ENCODE peak calls at places on chromosomes 4 and X, in five cellular contexts. H, R, P, I and O are unnamed samples.

GRCh38 chrX:101260435-101260834 is 30.7 kb downstream of the TAF7L start:
- DNase-seq in H (no peak), I (no peak), R (peak), P (no peak), O (no peak)

GRCh38 chr4:182221987-182222386 is 21.2 kb upstream of the TENM3 start:
- DNase-seq in I (no peak), P (no peak), R (no peak), H (no peak), O (no peak)

GRCh38 chr4:84967292-84967651 is 782 bp upstream of the WDFY3 start:
- DNase-seq in H (no peak), P (no peak), I (no peak), R (peak), O (no peak)

GRCh38 chr4:40881851-40882250 is 132.1 kb downstream of the NSUN7 start:
- DNase-seq in P (no peak), I (no peak), H (no peak), R (no peak), O (no peak)

GRCh38 chrX:108537005-108537404 is 97.4 kb downstream of the COL4A5 start:
- DNase-seq in I (no peak), H (no peak), P (no peak), R (peak), O (no peak)

GRCh38 chr4:158590219-158590618 is 68.5 kb downstream of the RXFP1 start:
- DNase-seq in R (no peak), H (no peak), I (no peak), P (no peak), O (no peak)

GRCh38 chr4:72006576-72006975 is 25.2 kb upstream of the NPFFR2 start:
- DNase-seq in R (peak), I (no peak), P (no peak), H (no peak), O (no peak)

GRCh38 chr4:97110506-97110905 is 1032.8 kb downstream of the STPG2 start:
- DNase-seq in H (no peak), I (no peak), R (no peak), P (no peak), O (no peak)

GRCh38 chr4:26086621-26087068 is 172.6 kb downstream of the SMIM20 start:
- DNase-seq in R (no peak), P (no peak), I (no peak), H (no peak), O (no peak)

GRCh38 chrX:49838374-49838773 is 9.3 kb downstream of the PAGE4 start:
- DNase-seq in R (peak), P (no peak), H (no peak), I (no peak), O (no peak)

GRCh38 chr4:108008721-108009120 is 19.0 kb downstream of the HADH start:
- DNase-seq in I (no peak), H (no peak), P (no peak), R (peak), O (no peak)

GRCh38 chr4:73662709-73663546 is 42.7 kb upstream of the RASSF6 start:
- DNase-seq in R (peak), I (no peak), H (no peak), P (no peak), O (no peak)

GRCh38 chrX:136687457-136687856 is 39.5 kb downstream of the CD40LG start:
- DNase-seq in R (no peak), I (no peak), H (no peak), P (no peak), O (no peak)

GRCh38 chr4:127134490-127134889 is 498.3 kb upstream of the INTU start:
- DNase-seq in R (no peak), P (no peak), H (no peak), I (no peak), O (no peak)

GRCh38 chr4:178028481-178028880 is 586.2 kb upstream of the AGA start:
- DNase-seq in I (no peak), H (no peak), R (no peak), P (no peak), O (no peak)

GRCh38 chr4:173990126-173990878 is 293.2 kb downstream of the FBXO8 start:
- DNase-seq in P (no peak), H (no peak), R (peak), I (no peak), O (no peak)

GRCh38 chr4:2322801-2323200 is 60.9 kb upstream of the MXD4 start:
- DNase-seq in P (no peak), H (no peak), R (no peak), I (no peak), O (no peak)

GRCh38 chr4:155878611-155879010 is 12.5 kb upstream of the ASIC5 start:
- DNase-seq in I (no peak), R (no peak), P (no peak), H (no peak), O (no peak)

GRCh38 chr4:126137782-126138170 is 823.0 kb downstream of the FAT4 start:
- DNase-seq in H (no peak), R (no peak), P (no peak), I (no peak), O (no peak)

GRCh38 chr4:19623866-19624265 is 627.8 kb upstream of the SLIT2 start:
- DNase-seq in I (no peak), H (no peak), P (no peak), R (peak), O (no peak)

GRCh38 chr4:42397635-42398447 is 553 bp downstream of the SHISA3 start:
- DNase-seq in R (no peak), H (no peak), I (peak), P (no peak), O (no peak)

GRCh38 chr4:42399393-42399792 is 2.1 kb downstream of the SHISA3 start:
- DNase-seq in H (no peak), I (no peak), P (no peak), R (no peak), O (no peak)

GRCh38 chr4:42396361-42397255 is 680 bp upstream of the SHISA3 start:
- DNase-seq in H (no peak), I (no peak), R (no peak), P (no peak), O (no peak)

GRCh38 chr4:42397256-42397634 is at the start of gene SHISA3:
- DNase-seq in H (no peak), R (no peak), P (no peak), I (peak), O (no peak)

DNA sequence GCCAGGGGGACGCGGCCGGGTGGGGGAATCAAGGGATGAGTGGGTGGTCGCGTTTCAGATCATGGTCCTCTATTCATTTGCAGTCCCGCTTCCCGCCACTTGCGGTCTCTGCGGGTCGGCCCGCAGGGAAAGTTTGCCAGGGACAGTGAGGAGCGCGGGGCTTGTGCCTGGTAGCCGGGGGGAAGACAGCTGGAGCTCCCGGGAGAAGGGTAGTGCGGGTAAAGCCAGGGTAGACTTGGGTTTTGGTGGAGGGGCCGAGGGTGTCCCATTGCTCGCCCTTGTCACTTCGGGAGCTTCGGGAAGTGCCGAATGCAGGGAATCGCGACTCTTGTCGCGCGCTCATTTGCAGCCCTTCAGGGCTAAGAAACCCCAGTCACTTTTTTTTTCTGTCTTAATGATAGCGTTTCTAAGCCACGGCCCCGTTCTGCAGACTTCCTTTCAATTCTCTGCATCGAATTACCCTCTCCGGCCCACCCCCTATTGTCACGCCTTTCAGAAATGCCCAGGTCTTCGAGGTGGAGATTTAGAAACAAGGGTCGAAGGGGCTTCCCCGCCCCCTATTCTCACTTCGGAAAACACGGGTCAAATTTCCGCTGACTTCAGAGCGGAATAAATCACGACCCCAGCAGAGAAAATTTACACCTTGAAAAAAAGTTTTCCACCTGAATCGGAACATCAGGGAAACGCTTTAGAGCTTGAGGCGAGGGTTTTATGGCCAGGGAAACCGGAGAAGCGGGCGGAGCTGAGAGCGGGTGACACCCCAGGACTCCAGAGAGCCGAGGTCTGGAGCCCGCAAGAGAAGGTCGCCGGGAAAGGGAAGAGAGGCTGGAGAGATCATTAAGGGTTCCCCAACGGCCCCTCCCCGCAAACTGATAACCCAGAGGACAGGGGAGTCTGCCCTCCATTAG is 1.4 kb downstream of the SHISA3 start:
- DNase-seq in H (no peak), I (peak), P (no peak), R (no peak), O (no peak)
- TF ChIP-seq CTCF in H (no peak), I (no peak), P (no peak), R (no peak), O (no peak)

GRCh38 chr4:53510981-53511380 is 80.3 kb downstream of the LNX1 start:
- DNase-seq in I (no peak), H (no peak), R (no peak), P (no peak), O (no peak)
- TF ChIP-seq CTCF in I (no peak), H (no peak), R (no peak), P (no peak), O (no peak)

GRCh38 chrX:32678487-32678886 is 532.9 kb downstream of the DMD start:
- DNase-seq in P (no peak), I (no peak), H (no peak), R (no peak), O (no peak)

GRCh38 chrX:32673193-32673592 is 538.2 kb downstream of the DMD start:
- DNase-seq in H (no peak), P (no peak), R (peak), I (no peak), O (no peak)
- TF ChIP-seq CTCF in H (no peak), P (no peak), R (no peak), I (peak), O (no peak)

GRCh38 chr4:146340798-146341197 is 126.5 kb downstream of the REELD1 start:
- DNase-seq in P (no peak), H (no peak), R (peak), I (no peak), O (no peak)
- TF ChIP-seq CTCF in P (peak), H (peak), R (peak), I (peak), O (no peak)